ENCODE peak calls at places on chromosomes 5 and 9, in five cellular contexts. V, D, R, Q and S are unnamed samples.

GRCh38 chr5:9115093-9115492 is 430.8 kb downstream of the SEMA5A start:
- DNase-seq in V (no peak), D (no peak), R (no peak), Q (no peak), S (no peak)

GRCh38 chr5:17182494-17182893 is 34.9 kb upstream of the BASP1 start:
- DNase-seq in V (no peak), D (peak; percentile 71), R (no peak), Q (peak; percentile 21), S (no peak)

GRCh38 chr5:42036379-42036778 is 111.3 kb downstream of the FBXO4 start:
- DNase-seq in V (no peak), D (no peak), R (no peak), Q (no peak), S (no peak)

GRCh38 chr9:136656339-136656738 is 6.4 kb upstream of the EGFL7 start:
- DNase-seq in V (no peak), D (no peak), R (no peak), Q (no peak), S (no peak)

GRCh38 chr5:95895223-95895622 is 66.4 kb downstream of the ELL2 start:
- DNase-seq in V (no peak), D (no peak), R (no peak), Q (no peak), S (no peak)

GRCh38 chr5:31924005-31924404 is 250.1 kb downstream of the GOLPH3 start:
- DNase-seq in V (no peak), D (no peak), R (no peak), Q (no peak), S (no peak)

GRCh38 chr9:19999491-20000057 is 210.7 kb upstream of the SLC24A2 start:
- DNase-seq in V (no peak), D (peak; percentile 87), R (no peak), Q (peak; percentile 76), S (peak; percentile 45)

GRCh38 chr5:61916621-61917620 is 389.1 kb upstream of the KIF2A start:
- DNase-seq in V (no peak), D (peak; percentile 1), R (no peak), Q (no peak), S (no peak)

GRCh38 chr5:67021522-67022316 is 174.9 kb downstream of the CD180 start:
- DNase-seq in V (no peak), D (peak; percentile 50), R (no peak), Q (no peak), S (no peak)

GRCh38 chr9:114902773-114903589 is 27.4 kb downstream of the TNFSF8 start:
- DNase-seq in V (no peak), D (peak; percentile 51), R (no peak), Q (no peak), S (no peak)

GRCh38 chr9:4128876-4129275 is 171.0 kb downstream of the GLIS3 start:
- DNase-seq in V (no peak), D (no peak), R (no peak), Q (no peak), S (no peak)

GRCh38 chr5:142827934-142828576 is 57.9 kb downstream of the ARHGAP26 start:
- DNase-seq in V (no peak), D (peak; percentile 59), R (no peak), Q (no peak), S (no peak)

GRCh38 chr5:134837530-134838181 is 8.1 kb upstream of the C5orf24 start:
- DNase-seq in V (no peak), D (peak; percentile 50), R (no peak), Q (peak; percentile 8), S (no peak)

GRCh38 chr5:65928341-65928752 is 2.0 kb downstream of the ERBIN start:
- DNase-seq in V (no peak), D (no peak), R (no peak), Q (peak; percentile 33), S (no peak)

GRCh38 chr5:172864747-172865146 is 30.7 kb downstream of the ERGIC1 start:
- DNase-seq in V (no peak), D (peak; percentile 37), R (no peak), Q (no peak), S (no peak)

GRCh38 chr5:151825445-151825844 is 53.7 kb downstream of the G3BP1 start:
- DNase-seq in V (no peak), D (peak; percentile 69), R (peak; percentile 63), Q (peak; percentile 53), S (peak; percentile 26)

GRCh38 chr9:95880011-95880690 is 4.7 kb downstream of the ERCC6L2 start:
- DNase-seq in V (no peak), D (peak; percentile 95), R (no peak), Q (peak; percentile 87), S (no peak)

GRCh38 chr9:92044945-92045344 is 70.3 kb downstream of the SPTLC1 start:
- DNase-seq in V (no peak), D (no peak), R (no peak), Q (no peak), S (no peak)

GRCh38 chr9:5388026-5388806 is 48.5 kb upstream of the RLN1 start:
- DNase-seq in V (no peak), D (peak; percentile 47), R (no peak), Q (no peak), S (no peak)

GRCh38 chr9:109708507-109708945 is 71.5 kb upstream of the PALM2AKAP2 start:
- DNase-seq in V (no peak), D (peak; percentile 28), R (no peak), Q (no peak), S (no peak)

GRCh38 chr5:123371575-123372179 is 51.5 kb downstream of the CEP120 start:
- DNase-seq in V (no peak), D (peak; percentile 7), R (peak; percentile 42), Q (no peak), S (peak; percentile 5)

GRCh38 chr9:98021306-98022040 is 35.1 kb upstream of the NANS start:
- DNase-seq in V (no peak), D (no peak), R (peak; percentile 17), Q (no peak), S (no peak)

GRCh38 chr5:114544561-114544960 is 182.7 kb downstream of the KCNN2 start:
- DNase-seq in V (no peak), D (no peak), R (no peak), Q (no peak), S (no peak)

GRCh38 chr9:84136119-84136868 is 155.7 kb downstream of the RMI1 start:
- DNase-seq in V (no peak), D (peak; percentile 29), R (no peak), Q (no peak), S (peak; percentile 45)

GRCh38 chr5:137385064-137385463 is 114.1 kb downstream of the SPOCK1 start:
- DNase-seq in V (no peak), D (no peak), R (no peak), Q (no peak), S (no peak)

GRCh38 chr5:11684607-11685006 is 219.6 kb downstream of the CTNND2 start:
- DNase-seq in V (no peak), D (no peak), R (no peak), Q (no peak), S (no peak)

GRCh38 chr9:137423810-137424291 is 658 bp downstream of the NOXA1 start:
- DNase-seq in V (no peak), D (no peak), R (peak; percentile 71), Q (no peak), S (peak; percentile 93)

GRCh38 chr5:69491838-69492390 is 676 bp upstream of the OCLN start:
- DNase-seq in V (no peak), D (no peak), R (no peak), Q (no peak), S (no peak)

GRCh38 chr5:69493235-69493925 is 790 bp downstream of the OCLN start:
- DNase-seq in V (no peak), D (no peak), R (peak; percentile 53), Q (peak; percentile 44), S (no peak)

GRCh38 chr5:69494481-69494880 is 1.9 kb downstream of the OCLN start:
- DNase-seq in V (no peak), D (no peak), R (no peak), Q (no peak), S (no peak)

GRCh38 chr5:69491027-69491426 is 1.6 kb upstream of the OCLN start:
- DNase-seq in V (no peak), D (no peak), R (no peak), Q (no peak), S (no peak)

DNA sequence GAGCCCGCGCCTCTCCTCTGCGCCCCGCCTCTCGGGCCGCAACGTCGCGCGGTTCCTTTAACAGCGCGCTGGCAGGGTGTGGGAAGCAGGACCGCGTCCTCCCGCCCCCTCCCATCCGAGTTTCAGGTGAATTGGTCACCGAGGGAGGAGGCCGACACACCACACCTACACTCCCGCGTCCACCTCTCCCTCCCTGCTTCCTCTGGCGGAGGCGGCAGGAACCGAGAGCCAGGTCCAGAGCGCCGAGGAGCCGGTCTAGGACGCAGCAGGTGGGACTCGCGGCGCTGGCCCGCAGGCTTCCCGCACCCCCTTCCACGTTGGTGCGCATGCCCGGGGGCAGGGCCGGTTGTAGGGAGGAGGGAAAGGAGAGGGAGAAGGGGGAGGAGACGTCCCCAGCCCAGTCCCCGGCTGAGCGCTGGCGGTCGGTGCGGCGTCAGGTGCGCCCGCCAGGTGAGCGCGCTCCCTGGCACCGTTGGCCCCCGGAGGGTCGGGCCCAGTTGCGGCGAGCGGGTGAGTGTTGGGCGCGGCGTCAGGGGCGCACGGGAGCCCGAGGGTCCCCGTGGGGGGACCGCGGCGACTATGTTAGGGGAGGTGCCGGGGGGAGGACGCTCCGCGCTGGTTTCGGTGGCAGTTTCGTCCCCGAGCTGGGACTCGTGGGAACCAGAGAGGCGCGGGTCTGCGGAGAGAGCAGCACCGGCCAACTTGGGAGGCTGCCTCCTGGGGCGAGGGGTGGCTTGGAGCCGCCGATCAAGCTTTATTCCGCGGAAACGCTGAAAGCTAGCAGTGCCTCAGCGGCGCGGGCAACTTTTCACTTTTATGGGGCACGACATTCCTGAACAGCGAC is at the start of gene OCLN:
- DNase-seq in V (no peak), D (no peak), R (peak; percentile 86), Q (peak; percentile 77), S (peak; percentile 69)
- TF ChIP-seq POLR2A in V (no peak), D (no peak), R (peak; percentile 87), Q (no peak), S (no peak)

GRCh38 chr9:127279717-127280285 is 15.2 kb downstream of the GARNL3 start:
- DNase-seq in V (no peak), D (no peak), R (no peak), Q (no peak), S (no peak)
- TF ChIP-seq POLR2A in V (no peak), D (no peak), R (no peak), Q (no peak), S (no peak)

GRCh38 chr5:150400327-150401075 is 12.2 kb downstream of the CD74 start:
- DNase-seq in V (no peak), D (no peak), R (no peak), Q (no peak), S (no peak)
- TF ChIP-seq POLR2A in V (no peak), D (no peak), R (no peak), Q (no peak), S (no peak)

DNA sequence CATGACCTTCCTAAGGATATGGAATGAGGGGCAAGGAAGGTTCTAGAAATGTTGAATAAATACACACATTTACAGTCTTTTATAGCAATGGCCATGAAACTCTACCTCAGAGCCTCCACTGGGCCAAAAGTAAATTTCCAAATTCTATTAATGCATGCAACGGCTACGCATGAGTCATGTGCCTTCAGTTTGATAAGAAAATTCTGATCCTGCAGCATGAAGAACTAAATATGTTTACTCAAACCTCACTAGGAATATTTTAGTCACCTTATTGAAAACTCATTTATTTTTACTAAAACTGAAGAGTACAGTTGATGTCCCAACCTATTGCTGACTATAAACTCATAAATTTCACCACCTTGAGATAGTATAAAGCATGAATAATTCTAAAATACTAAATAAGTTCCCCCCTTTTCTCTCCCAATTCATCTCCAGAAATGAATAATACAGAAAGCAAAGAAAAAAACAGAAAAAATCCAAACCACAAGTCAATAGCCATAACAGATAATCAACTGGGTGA is 92.4 kb downstream of the GNAQ start:
- DNase-seq in V (no peak), D (peak; percentile 60), R (no peak), Q (no peak), S (no peak)
- TF ChIP-seq POLR2A in V (no peak), D (no peak), R (no peak), Q (no peak), S (no peak)